ENCODE peak calls at places on chromosomes 11 and 22, in six cellular contexts. D, G, I, M, U and N are unnamed samples.

GRCh38 chr11:23903044-23903704 is 593.7 kb upstream of the LUZP2 start:
- DNase-seq in D (no peak), G (peak; percentile 95), I (peak; percentile 78), M (no peak), U (peak; percentile 81), N (no peak)

GRCh38 chr11:76131585-76131984 is 74.7 kb downstream of the WNT11 start:
- DNase-seq in D (no peak), G (no peak), I (no peak), M (no peak), U (peak; percentile 44), N (no peak)

GRCh38 chr11:3823762-3824506 is 15.6 kb downstream of the PGAP2 start:
- DNase-seq in D (no peak), G (no peak), I (no peak), M (no peak), U (no peak), N (no peak)

GRCh38 chr22:23922921-23923320 is 28.7 kb downstream of the MIF start:
- DNase-seq in D (no peak), G (no peak), I (no peak), M (no peak), U (no peak), N (no peak)

GRCh38 chr11:110296226-110297081 is at the start of gene RDX:
- DNase-seq in D (peak; percentile 83), G (peak; percentile 63), I (peak; percentile 74), M (peak; percentile 84), U (peak; percentile 81), N (peak; percentile 89)

GRCh38 chr11:61532136-61533038 is 23.8 kb downstream of the LRRC10B start:
- DNase-seq in D (no peak), G (no peak), I (peak; percentile 25), M (peak; percentile 90), U (peak; percentile 73), N (peak; percentile 80)

GRCh38 chr11:12640926-12641849 is 33.0 kb upstream of the TEAD1 start:
- DNase-seq in D (no peak), G (no peak), I (peak; percentile 18), M (no peak), U (no peak), N (no peak)

GRCh38 chr11:86670179-86670578 is 2.2 kb downstream of the ME3 start:
- DNase-seq in D (no peak), G (peak; percentile 43), I (peak; percentile 81), M (no peak), U (peak; percentile 49), N (no peak)

GRCh38 chr11:126578021-126578420 is 222.5 kb downstream of the ST3GAL4 start:
- DNase-seq in D (no peak), G (no peak), I (no peak), M (no peak), U (no peak), N (no peak)

GRCh38 chr11:116384876-116385275 is 387.9 kb downstream of the BUD13 start:
- DNase-seq in D (no peak), G (no peak), I (no peak), M (no peak), U (no peak), N (no peak)

GRCh38 chr22:21726650-21727049 is 8.9 kb downstream of the YPEL1 start:
- DNase-seq in D (no peak), G (no peak), I (peak; percentile 30), M (peak; percentile 74), U (peak; percentile 66), N (peak; percentile 89)

GRCh38 chr11:99117603-99118002 is 96.9 kb downstream of the CNTN5 start:
- DNase-seq in D (no peak), G (no peak), I (no peak), M (no peak), U (no peak), N (no peak)

GRCh38 chr11:17607083-17607429 is 60.0 kb downstream of the OTOG start:
- DNase-seq in D (no peak), G (no peak), I (no peak), M (no peak), U (no peak), N (no peak)

GRCh38 chr11:17609536-17610401 is 62.7 kb downstream of the OTOG start:
- DNase-seq in D (no peak), G (no peak), I (no peak), M (no peak), U (no peak), N (no peak)

GRCh38 chr11:17606206-17607082 is 59.4 kb downstream of the OTOG start:
- DNase-seq in D (no peak), G (no peak), I (no peak), M (no peak), U (no peak), N (no peak)

GRCh38 chr11:17608830-17609229 is 61.8 kb downstream of the OTOG start:
- DNase-seq in D (no peak), G (no peak), I (no peak), M (no peak), U (no peak), N (no peak)

DNA sequence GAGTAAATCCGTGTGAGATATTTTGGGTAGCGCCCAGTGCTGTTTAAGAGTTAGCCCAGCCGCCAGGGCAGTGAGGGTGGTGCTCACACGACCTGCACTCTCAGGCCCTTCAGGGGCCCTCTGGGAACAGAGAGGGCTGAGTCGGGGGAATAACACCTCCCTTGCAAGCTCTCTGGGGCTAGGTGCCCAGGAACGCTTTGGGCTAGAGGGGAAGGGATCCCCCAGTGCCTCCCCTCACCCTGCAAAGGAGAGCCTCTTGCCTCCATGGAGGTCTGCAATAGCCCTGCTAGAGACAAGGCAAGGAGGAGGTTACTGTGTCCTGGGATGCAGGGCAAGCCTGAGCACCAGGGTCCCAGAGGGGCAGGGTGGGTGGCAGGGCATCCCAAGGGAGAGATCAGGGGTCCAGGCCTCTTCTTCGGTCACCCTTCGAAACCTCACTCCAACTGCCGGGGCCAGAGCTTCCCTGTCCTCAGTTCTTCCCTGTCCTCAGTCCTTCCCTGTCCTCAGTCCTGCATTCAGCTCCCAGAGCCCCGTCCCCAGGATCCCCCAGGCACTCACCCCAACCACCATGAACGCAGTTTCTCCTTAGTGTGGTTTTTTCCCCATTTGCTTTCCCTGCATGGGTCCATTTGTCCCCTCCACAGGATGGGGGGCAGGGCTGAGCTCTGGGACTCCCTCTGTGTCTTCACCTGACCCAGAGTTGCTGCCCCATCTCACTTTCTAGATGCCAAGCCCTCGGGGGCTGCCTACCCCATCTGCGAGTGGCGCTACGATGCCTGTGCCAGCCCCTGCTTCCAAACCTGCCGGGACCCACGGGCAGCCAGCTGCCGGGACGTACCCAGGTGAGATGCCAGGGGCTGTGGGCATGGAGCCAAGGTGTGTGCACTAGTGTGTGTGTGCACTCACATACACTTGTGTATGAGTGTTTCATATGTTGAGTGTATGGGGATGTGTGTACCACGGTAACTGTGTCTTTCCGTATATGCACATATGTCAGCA is 60.8 kb downstream of the OTOG start:
- DNase-seq in D (no peak), G (no peak), I (no peak), M (no peak), U (no peak), N (no peak)
- H4K91ac ChIP-seq in D (no peak overlapping the region), G (no peak overlapping the region), I (no peak overlapping the region), M (no peak overlapping the region), U (no peak overlapping the region), N (no peak overlapping the region)

GRCh38 chr22:41815716-41816115 is 15.2 kb downstream of the CCDC134 start:
- DNase-seq in D (no peak), G (no peak), I (no peak), M (no peak), U (peak; percentile 71), N (no peak)

GRCh38 chr22:41816871-41817270 is 16.0 kb upstream of the SREBF2 start:
- DNase-seq in D (no peak), G (no peak), I (no peak), M (no peak), U (peak; percentile 95), N (no peak)

GRCh38 chr22:41818596-41818995 is 14.3 kb upstream of the SREBF2 start:
- DNase-seq in D (no peak), G (no peak), I (no peak), M (no peak), U (no peak), N (no peak)

GRCh38 chr22:41818011-41818410 is 14.9 kb upstream of the SREBF2 start:
- DNase-seq in D (no peak), G (no peak), I (no peak), M (no peak), U (peak; percentile 95), N (no peak)

GRCh38 chr22:41816241-41816640 is 15.8 kb downstream of the CCDC134 start:
- DNase-seq in D (no peak), G (no peak), I (no peak), M (no peak), U (peak; percentile 97), N (no peak)
- H4K91ac ChIP-seq in D (no peak overlapping the region), G (no peak overlapping the region), I (no peak overlapping the region), M (no peak overlapping the region), U (no peak overlapping the region), N (no peak overlapping the region)

GRCh38 chr11:14112721-14113120 is 150.2 kb downstream of the SPON1 start:
- DNase-seq in D (no peak), G (no peak), I (no peak), M (no peak), U (no peak), N (no peak)

GRCh38 chr11:14114269-14114668 is 151.7 kb downstream of the SPON1 start:
- DNase-seq in D (no peak), G (no peak), I (no peak), M (no peak), U (no peak), N (no peak)

GRCh38 chr11:14117632-14118031 is 155.1 kb downstream of the SPON1 start:
- DNase-seq in D (no peak), G (no peak), I (no peak), M (no peak), U (no peak), N (no peak)

GRCh38 chr11:14118047-14118446 is 155.5 kb downstream of the SPON1 start:
- DNase-seq in D (no peak), G (no peak), I (no peak), M (no peak), U (no peak), N (no peak)

DNA sequence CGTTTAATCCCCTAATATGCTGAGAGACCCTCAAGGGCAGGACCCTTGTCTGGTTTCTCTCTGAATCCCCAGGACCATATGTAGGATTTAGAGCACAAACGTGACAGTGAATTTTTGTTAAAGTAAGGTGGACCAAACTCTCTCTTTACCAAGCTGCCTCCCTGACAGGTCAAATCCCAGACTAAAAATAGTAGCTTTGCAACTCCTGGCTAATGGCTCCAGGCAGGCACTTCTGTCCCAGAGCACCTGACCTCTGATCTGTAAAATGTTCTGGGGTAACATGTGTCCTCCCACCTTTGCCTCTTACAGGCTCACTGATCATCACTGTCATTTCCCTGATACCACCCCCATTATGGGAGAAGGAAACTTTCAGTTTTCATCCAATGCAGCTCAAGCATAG is 152.3 kb downstream of the SPON1 start:
- DNase-seq in D (no peak), G (no peak), I (no peak), M (no peak), U (no peak), N (no peak)
- H4K91ac ChIP-seq in D (no peak overlapping the region), G (no peak overlapping the region), I (no peak overlapping the region), M (no peak overlapping the region), U (no peak overlapping the region), N (no peak overlapping the region)

GRCh38 chr22:41989246-41989645 is 9.3 kb upstream of the WBP2NL start:
- DNase-seq in D (no peak), G (no peak), I (no peak), M (no peak), U (no peak), N (no peak)

GRCh38 chr22:41987276-41987675 is 11.3 kb upstream of the WBP2NL start:
- DNase-seq in D (no peak), G (no peak), I (no peak), M (no peak), U (no peak), N (no peak)

GRCh38 chr22:41994506-41994905 is 4.1 kb upstream of the WBP2NL start:
- DNase-seq in D (no peak), G (no peak), I (no peak), M (no peak), U (no peak), N (no peak)

GRCh38 chr22:41992496-41992895 is 6.1 kb upstream of the WBP2NL start:
- DNase-seq in D (no peak), G (no peak), I (no peak), M (no peak), U (no peak), N (no peak)

GRCh38 chr22:41991111-41991510 is 7.5 kb upstream of the WBP2NL start:
- DNase-seq in D (no peak), G (no peak), I (no peak), M (no peak), U (no peak), N (no peak)
- H4K91ac ChIP-seq in D (no peak overlapping the region), G (no peak overlapping the region), I (no peak overlapping the region), M (no peak overlapping the region), U (no peak overlapping the region), N (no peak overlapping the region)